ENCODE peak calls at places on chromosomes 11 and 22, in seven cellular contexts. F is RWPE1; B is foreskin fibroblast; J is right cardiac atrium; K is naive thymus-derived CD8-positive, alpha-beta T cell; I is stimulated activated CD8-positive, alpha-beta memory T cell treated with anti-CD3 and anti-CD28 coated beads, Interleukin-2, amount 100 ng/mL, for 1 hour; H is body of pancreas. G is an unnamed sample.

GRCh38 chr11:62430350-62430749 is 11.5 kb downstream of the SCGB1A1 start:
- DNase-seq in J (no peak), K (no peak), H (no peak), B (no peak), I (no peak), F (no peak), G (no peak)

GRCh38 chr11:21285104-21285503 is 615.7 kb downstream of the NELL1 start:
- DNase-seq in B (no peak), I (no peak), H (no peak), K (no peak), F (no peak), J (no peak), G (no peak)

GRCh38 chr11:57638811-57639320 is 10.8 kb downstream of the YPEL4 start:
- DNase-seq in H (no peak), J (no peak), F (no peak), I (no peak), B (no peak), K (no peak), G (no peak)

GRCh38 chr22:44587004-44587793 is 89.2 kb upstream of the RTL6 start:
- DNase-seq in H (no peak), I (no peak), J (peak), B (no peak), F (no peak), K (no peak), G (no peak)

GRCh38 chr22:50469377-50470305 is 5.2 kb downstream of the SBF1 start:
- DNase-seq in I (peak), H (peak), K (peak), J (peak), F (peak), B (peak), G (no peak)

GRCh38 chr11:35163707-35164496 is 24.9 kb downstream of the CD44 start:
- DNase-seq in B (no peak), K (no peak), H (no peak), F (no peak), I (no peak), J (no peak), G (no peak)

GRCh38 chr11:76642341-76642740 is 28.2 kb downstream of the LRRC32 start:
- DNase-seq in H (no peak), F (no peak), I (no peak), K (no peak), J (no peak), B (no peak), G (no peak)

GRCh38 chr22:39433476-39434242 is 23.2 kb upstream of the MGAT3 start:
- DNase-seq in J (peak), F (no peak), I (no peak), K (no peak), H (no peak), B (no peak), G (no peak)

GRCh38 chr22:47071078-47071811 is 308.8 kb downstream of the TBC1D22A start:
- DNase-seq in B (no peak), K (no peak), F (no peak), J (no peak), I (no peak), H (no peak), G (no peak)

GRCh38 chr11:64320556-64320955 is 2.6 kb downstream of the PRDX5 start:
- DNase-seq in F (no peak), J (peak), H (no peak), B (no peak), K (no peak), I (no peak), G (no peak)

GRCh38 chr11:71302534-71302909 is 50.1 kb upstream of the SHANK2 start:
- DNase-seq in H (no peak), I (no peak), K (no peak), F (no peak), B (no peak), J (no peak), G (no peak)

GRCh38 chr11:117045956-117046355 is 52.3 kb downstream of the SIK3 start:
- DNase-seq in J (no peak), K (no peak), B (peak), I (no peak), H (no peak), F (no peak), G (no peak)

GRCh38 chr11:130451261-130452019 is 3.0 kb downstream of the ADAMTS15 start:
- DNase-seq in K (no peak), H (no peak), B (peak), F (no peak), J (peak), I (no peak), G (no peak)

GRCh38 chr11:130369141-130369691 is 54.5 kb upstream of the ZBTB44 start:
- DNase-seq in B (no peak), K (no peak), I (no peak), H (no peak), F (no peak), J (no peak), G (no peak)

GRCh38 chr11:64659417-64660144 is 63.4 kb downstream of the NRXN2 start:
- DNase-seq in B (peak), H (no peak), F (peak), K (no peak), J (no peak), I (no peak), G (peak)

GRCh38 chr22:41177626-41178424 is 27.3 kb upstream of the L3MBTL2 start:
- DNase-seq in F (no peak), I (no peak), H (no peak), J (no peak), B (no peak), K (no peak), G (no peak)

GRCh38 chr11:10763766-10764165 is 12.7 kb downstream of the CTR9 start:
- DNase-seq in H (no peak), J (no peak), B (no peak), I (no peak), K (no peak), F (no peak), G (no peak)

GRCh38 chr11:36703055-36703404 is 105.0 kb upstream of the RAG2 start:
- DNase-seq in H (no peak), J (no peak), F (no peak), B (no peak), K (no peak), I (no peak), G (no peak)

GRCh38 chr11:128407962-128408361 is 179.4 kb downstream of the ETS1 start:
- DNase-seq in H (no peak), F (no peak), J (no peak), K (no peak), I (no peak), B (peak), G (peak)

G was measured in AG09319.